ENCODE peak calls at places on chromosomes 4 and X, in seven cellular contexts. Q is fibroblast of lung, X is GM20000, N is upper lobe of right lung, H is HL-60, O is neural progenitor cell, U is foreskin fibroblast. R is an unnamed sample.

GRCh38 chr4:8086751-8087445 is 71.7 kb downstream of the ABLIM2 start:
- DNase-seq in Q (no peak), X (no peak), N (no peak), H (no peak), O (no peak), U (no peak), R (no peak)

GRCh38 chr4:123896446-123897071 is 500.0 kb downstream of the SPRY1 start:
- DNase-seq in Q (peak; percentile 23), X (no peak), N (no peak), H (no peak), O (no peak), U (no peak), R (no peak)

GRCh38 chrX:85107407-85107806 is 103.7 kb downstream of the APOOL start:
- DNase-seq in Q (no peak), X (no peak), N (no peak), H (no peak), O (no peak), U (no peak), R (no peak)

GRCh38 chrX:154369453-154370299 is 4.8 kb downstream of the FLNA start:
- DNase-seq in Q (peak; percentile 96), X (peak; percentile 50), N (peak; percentile 86), H (peak; percentile 80), O (peak; percentile 89), U (peak; percentile 96), R (no peak)

GRCh38 chr4:17589355-17589754 is 12.4 kb downstream of the LAP3 start:
- DNase-seq in Q (no peak), X (no peak), N (no peak), H (no peak), O (no peak), U (no peak), R (no peak)

GRCh38 chrX:15680401-15680800 is 15.8 kb upstream of the CLTRN start:
- DNase-seq in Q (peak; percentile 83), X (peak; percentile 4), N (no peak), H (peak; percentile 25), O (no peak), U (peak; percentile 2), R (no peak)

GRCh38 chr4:172648471-172648870 is 520.1 kb upstream of the GALNT7 start:
- DNase-seq in Q (peak; percentile 41), X (no peak), N (no peak), H (no peak), O (no peak), U (peak; percentile 12), R (no peak)

GRCh38 chr4:165493359-165493758 is 114.6 kb downstream of the CPE start:
- DNase-seq in Q (peak; percentile 52), X (peak; percentile 57), N (peak; percentile 81), H (peak; percentile 64), O (peak; percentile 91), U (peak; percentile 74), R (no peak)

GRCh38 chrX:132837126-132837525 is 121.3 kb downstream of the HS6ST2 start:
- DNase-seq in Q (peak; percentile 86), X (no peak), N (no peak), H (no peak), O (no peak), U (no peak), R (no peak)

GRCh38 chr4:70177117-70177516 is 18.4 kb upstream of the ODAM start:
- DNase-seq in Q (no peak), X (no peak), N (no peak), H (no peak), O (no peak), U (no peak), R (no peak)
- TF ChIP-seq CTCF in Q (no peak), X (no peak), N (no peak), H (no peak), O (no peak), U (no peak), R (no peak)

DNA sequence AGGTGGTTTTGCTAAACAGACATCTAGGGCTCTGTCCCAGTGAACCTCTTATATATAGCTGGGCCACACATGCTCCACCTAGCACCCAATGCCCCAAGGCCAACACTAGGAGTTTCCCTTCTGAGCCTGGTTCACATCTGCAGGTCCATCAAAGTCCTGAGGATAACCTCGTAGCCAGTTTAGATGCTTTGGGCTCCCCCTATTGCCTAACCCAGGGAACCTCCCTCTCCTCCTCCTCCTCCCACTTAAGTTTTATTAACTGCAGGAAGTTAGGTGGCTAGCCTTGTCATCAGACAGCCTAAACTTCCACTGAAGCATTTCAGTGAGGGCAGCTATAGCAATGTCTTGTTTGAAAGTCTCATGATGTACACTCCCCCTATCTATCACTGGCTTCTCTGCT is 88.0 kb downstream of the GUCY2F start:
- DNase-seq in Q (no peak), X (peak; percentile 6), N (no peak), H (peak; percentile 16), O (peak; percentile 17), U (no peak), R (no peak)
- TF ChIP-seq CTCF in Q (no peak), X (no peak), N (no peak), H (no peak), O (peak; percentile 34), U (no peak), R (peak; percentile 17)

DNA sequence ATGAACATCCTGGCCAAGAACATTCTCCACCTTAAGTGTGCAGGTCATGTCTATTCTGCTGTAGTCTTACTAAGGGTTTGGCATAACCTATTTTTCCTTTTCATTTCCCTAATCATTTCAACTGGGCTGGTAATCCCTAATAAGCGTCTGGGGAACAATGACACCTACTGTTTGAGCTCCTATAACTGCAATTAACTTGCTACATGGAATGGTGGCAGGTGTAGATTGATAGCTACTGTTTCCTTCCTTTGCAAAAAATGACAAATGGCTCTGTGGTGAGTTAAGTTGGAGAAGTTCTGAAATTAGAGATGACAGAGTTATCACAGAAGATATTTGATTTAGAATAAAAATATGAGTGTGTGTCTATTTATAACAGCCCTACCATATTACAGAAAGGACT is 104.5 kb upstream of the NAP1L5 start:
- DNase-seq in Q (no peak), X (no peak), N (no peak), H (no peak), O (no peak), U (no peak), R (no peak)
- TF ChIP-seq CTCF in Q (no peak), X (no peak), N (no peak), H (no peak), O (no peak), U (no peak), R (no peak)

DNA sequence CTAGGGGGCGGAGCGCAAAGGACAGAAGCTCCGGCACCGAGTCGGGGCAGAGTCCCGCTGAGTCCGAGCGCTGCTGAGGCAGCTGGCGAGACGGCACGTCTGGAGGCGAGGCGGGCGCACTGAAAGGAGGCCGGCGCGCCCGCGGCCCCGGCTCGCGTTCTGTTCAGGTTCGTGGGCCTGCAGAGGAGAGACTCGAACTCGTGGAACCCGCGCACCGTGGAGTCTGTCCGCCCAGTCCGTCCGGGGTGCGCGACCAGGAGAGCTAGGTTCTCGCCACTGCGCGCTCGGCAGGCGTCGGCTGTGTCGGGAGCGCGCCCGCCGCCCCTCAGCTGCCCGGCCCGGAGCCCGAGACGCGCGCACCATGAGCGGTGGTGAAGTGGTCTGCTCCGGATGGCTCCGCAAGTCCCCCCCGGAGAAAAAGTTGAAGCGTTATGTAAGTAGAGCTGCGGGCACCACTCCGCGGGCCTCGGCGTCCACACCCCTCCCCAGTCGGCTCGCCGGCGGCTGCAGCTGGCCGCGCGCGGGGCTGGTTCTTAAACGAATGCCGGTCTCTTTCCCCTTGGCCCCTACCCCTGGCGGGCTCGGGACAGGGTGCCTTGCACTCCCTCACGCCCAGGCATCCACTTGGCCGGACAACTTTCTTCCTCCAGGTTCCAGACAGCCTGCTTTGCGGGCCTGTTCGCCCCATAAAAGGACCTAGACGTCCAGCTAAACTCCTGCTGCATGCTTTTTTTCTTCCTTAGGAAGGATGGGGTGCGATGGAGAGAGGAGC is at the start of gene GAB1:
- DNase-seq in Q (peak; percentile 83), X (peak; percentile 88), N (peak; percentile 90), H (peak; percentile 9), O (peak; percentile 94), U (peak; percentile 90), R (peak; percentile 49)
- TF ChIP-seq CTCF in Q (peak; percentile 19), X (no peak), N (no peak), H (no peak), O (no peak), U (no peak), R (no peak)

DNA sequence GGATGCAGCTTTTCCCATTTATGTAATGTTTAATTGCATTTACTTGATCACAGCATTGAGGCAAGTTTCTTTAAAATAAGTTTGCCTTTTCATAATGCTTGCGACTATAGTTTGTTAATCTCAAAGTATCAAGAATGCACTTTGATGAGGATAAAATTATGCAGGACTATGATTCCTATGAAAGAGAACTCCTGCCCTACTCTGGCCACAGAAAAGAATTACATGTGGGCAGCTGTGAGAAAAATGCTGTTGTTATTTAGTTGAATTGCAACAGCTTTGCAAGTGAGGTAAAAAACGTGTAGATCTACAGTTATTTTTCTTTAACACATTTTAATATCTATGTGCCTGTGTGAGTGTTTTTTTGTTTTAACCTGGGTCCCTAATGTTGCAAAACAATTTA is 12.5 kb upstream of the OSTC start:
- DNase-seq in Q (no peak), X (no peak), N (no peak), H (no peak), O (no peak), U (peak; percentile 54), R (no peak)
- TF ChIP-seq CTCF in Q (no peak), X (no peak), N (peak; percentile 7), H (no peak), O (peak; percentile 14), U (peak; percentile 6), R (no peak)

R was measured in GM12864.